ENCODE peak calls at places on chromosome 20, in seven cellular contexts. S is activated B cell treated with CpG ODN at 0.5 μM for 24 hours; V is astrocyte of the spinal cord; P is stimulated activated CD4-positive, alpha-beta T cell treated with anti-CD3 and anti-CD28 coated beads, Interleukin-4, amount 100 ng/mL, for 48 hours; G is HCEC 1CT; C is fibroblast of the conjunctiva; N is AG10803. L is an unnamed sample.

GRCh38 chr20:21090738-21091120 is 15.4 kb downstream of the LINC00237 start:
- DNase-seq in V (no peak), N (no peak), C (no peak), P (no peak), G (no peak), S (no peak), L (no peak)

GRCh38 chr20:62604796-62605195 is 37.5 kb upstream of the SLCO4A1 start:
- DNase-seq in V (no peak), C (no peak), S (no peak), P (no peak), G (no peak), N (no peak), L (no peak)

GRCh38 chr20:38067717-38068365 is 34.3 kb downstream of the RPRD1B start:
- DNase-seq in S (no peak), C (no peak), P (no peak), G (no peak), N (no peak), V (no peak), L (no peak)

GRCh38 chr20:9166153-9166780 is 97.4 kb downstream of the PLCB4 start:
- DNase-seq in G (no peak), S (no peak), C (no peak), P (no peak), N (no peak), V (no peak), L (no peak)

GRCh38 chr20:33908351-33908750 is 85.4 kb upstream of the RALY start:
- DNase-seq in P (no peak), S (no peak), V (no peak), N (peak), G (no peak), C (peak), L (no peak)

GRCh38 chr20:22583773-22584629 is at the start of gene FOXA2:
- DNase-seq in N (no peak), P (no peak), S (no peak), C (no peak), V (peak), G (no peak), L (no peak)

GRCh38 chr20:51565741-51566140 is 23.2 kb upstream of the NFATC2 start:
- DNase-seq in C (no peak), G (peak), V (peak), S (no peak), N (peak), P (no peak), L (no peak)

GRCh38 chr20:43849496-43850197 is 65.0 kb upstream of the TOX2 start:
- DNase-seq in S (no peak), N (peak), V (peak), C (no peak), G (peak), P (no peak), L (no peak)

GRCh38 chr20:57470212-57470522 is 54.8 kb downstream of the CTCFL start:
- DNase-seq in C (no peak), N (no peak), S (no peak), G (no peak), P (no peak), V (no peak), L (no peak)

GRCh38 chr20:48463096-48463710 is 364.6 kb downstream of the PREX1 start:
- DNase-seq in V (no peak), S (no peak), P (no peak), G (no peak), N (no peak), C (no peak), L (no peak)

GRCh38 chr20:51616060-51616459 is 73.5 kb upstream of the NFATC2 start:
- DNase-seq in P (no peak), V (no peak), S (no peak), C (no peak), N (no peak), G (peak), L (no peak)

GRCh38 chr20:436476-436875 is 25.9 kb downstream of the TBC1D20 start:
- DNase-seq in N (no peak), P (no peak), S (no peak), G (no peak), V (no peak), C (no peak), L (no peak)

L was measured in neural crest cell.